ENCODE peak calls at places on chromosomes 5 and 9, in six cellular contexts. One of them, this sample, is unnamed. For H3K79me1, the result is how much of the 10 kb centered on the place peaks cover.

GRCh38 chr5:132001647-132002561 is 9.6 kb downstream of the ACSL6 start:
- DNase-seq in trophoblast cell: no peak
- DNase-seq in mesendoderm: peak
- DNase-seq in neuronal stem cell: no peak
- DNase-seq in H1: no peak
- DNase-seq in IMR-90: peak
- DNase-seq in this sample: peak

GRCh38 chr9:72524820-72525539 is 3.6 kb downstream of the TMC1 start:
- DNase-seq in IMR-90: peak
- DNase-seq in mesendoderm: peak
- DNase-seq in H1: peak
- DNase-seq in trophoblast cell: peak
- DNase-seq in neuronal stem cell: peak
- DNase-seq in this sample: peak

GRCh38 chr5:156912869-156913268 is 50.2 kb downstream of the TIMD4 start:
- DNase-seq in neuronal stem cell: no peak
- DNase-seq in mesendoderm: no peak
- DNase-seq in H1: no peak
- DNase-seq in IMR-90: no peak
- DNase-seq in trophoblast cell: no peak
- DNase-seq in this sample: no peak

GRCh38 chr5:83718195-83718825 is 2.3 kb downstream of the HAPLN1 start:
- DNase-seq in H1: no peak
- DNase-seq in IMR-90: peak
- DNase-seq in neuronal stem cell: peak
- DNase-seq in mesendoderm: peak
- DNase-seq in trophoblast cell: peak
- DNase-seq in this sample: peak

GRCh38 chr9:121992571-121993212 is 100.4 kb downstream of the TTLL11 start:
- DNase-seq in trophoblast cell: peak
- DNase-seq in neuronal stem cell: peak
- DNase-seq in IMR-90: peak
- DNase-seq in mesendoderm: peak
- DNase-seq in H1: peak
- DNase-seq in this sample: peak

GRCh38 chr5:157167219-157167621 is 1.2 kb upstream of the GARIN3 start:
- DNase-seq in neuronal stem cell: no peak
- DNase-seq in IMR-90: peak
- DNase-seq in mesendoderm: peak
- DNase-seq in trophoblast cell: no peak
- DNase-seq in H1: no peak
- DNase-seq in this sample: peak

GRCh38 chr9:14351206-14351605 is 37.3 kb upstream of the NFIB start:
- DNase-seq in H1: no peak
- DNase-seq in mesendoderm: no peak
- DNase-seq in trophoblast cell: no peak
- DNase-seq in IMR-90: no peak
- DNase-seq in neuronal stem cell: no peak
- DNase-seq in this sample: no peak

GRCh38 chr9:81827616-81828296 is 100.5 kb upstream of the SPATA31D4 start:
- DNase-seq in H1: no peak
- DNase-seq in trophoblast cell: no peak
- DNase-seq in neuronal stem cell: no peak
- DNase-seq in IMR-90: no peak
- DNase-seq in mesendoderm: no peak
- DNase-seq in this sample: no peak

GRCh38 chr5:96936431-96937221 is 746 bp downstream of the LNPEP start:
- DNase-seq in mesendoderm: peak
- DNase-seq in trophoblast cell: no peak
- DNase-seq in neuronal stem cell: peak
- DNase-seq in H1: no peak
- DNase-seq in IMR-90: peak
- DNase-seq in this sample: peak

GRCh38 chr5:131679911-131680310 is 44.9 kb upstream of the RAPGEF6 start:
- DNase-seq in H1: no peak
- DNase-seq in neuronal stem cell: no peak
- DNase-seq in IMR-90: peak
- DNase-seq in mesendoderm: no peak
- DNase-seq in trophoblast cell: no peak
- DNase-seq in this sample: peak

GRCh38 chr9:78383130-78383529 is 86.2 kb downstream of the PSAT1 start:
- DNase-seq in IMR-90: peak
- DNase-seq in neuronal stem cell: no peak
- DNase-seq in trophoblast cell: no peak
- DNase-seq in mesendoderm: no peak
- DNase-seq in H1: no peak
- DNase-seq in this sample: no peak

GRCh38 chr5:96381526-96381925 is 51.5 kb downstream of the PCSK1 start:
- DNase-seq in neuronal stem cell: no peak
- DNase-seq in trophoblast cell: no peak
- DNase-seq in H1: no peak
- DNase-seq in mesendoderm: peak
- DNase-seq in IMR-90: no peak
- DNase-seq in this sample: no peak

GRCh38 chr9:108603141-108603540 is 252.6 kb downstream of the ACTL7B start:
- DNase-seq in IMR-90: no peak
- DNase-seq in neuronal stem cell: no peak
- DNase-seq in trophoblast cell: no peak
- DNase-seq in mesendoderm: no peak
- DNase-seq in H1: no peak
- DNase-seq in this sample: no peak

GRCh38 chr5:14840624-14841023 is 31.0 kb downstream of the ANKH start:
- DNase-seq in H1: no peak
- DNase-seq in mesendoderm: no peak
- DNase-seq in IMR-90: no peak
- DNase-seq in neuronal stem cell: no peak
- DNase-seq in trophoblast cell: no peak
- DNase-seq in this sample: no peak

GRCh38 chr9:78130004-78130403 is 98.4 kb upstream of the GNAQ start:
- DNase-seq in H1: peak
- DNase-seq in neuronal stem cell: no peak
- DNase-seq in trophoblast cell: peak
- DNase-seq in IMR-90: no peak
- DNase-seq in mesendoderm: peak
- DNase-seq in this sample: no peak

GRCh38 chr9:82417501-82417900 is 428.9 kb downstream of the SPATA31D1 start:
- DNase-seq in IMR-90: no peak
- DNase-seq in trophoblast cell: no peak
- DNase-seq in mesendoderm: no peak
- DNase-seq in H1: no peak
- DNase-seq in neuronal stem cell: no peak
- DNase-seq in this sample: no peak

GRCh38 chr5:120093178-120093577 is 370.9 kb upstream of the PRR16 start:
- DNase-seq in trophoblast cell: no peak
- DNase-seq in neuronal stem cell: no peak
- DNase-seq in mesendoderm: peak
- DNase-seq in IMR-90: no peak
- DNase-seq in H1: no peak
- DNase-seq in this sample: no peak

GRCh38 chr5:151454166-151454565 is 6.8 kb downstream of the SLC36A1 start:
- DNase-seq in trophoblast cell: peak
- DNase-seq in H1: no peak
- DNase-seq in IMR-90: no peak
- DNase-seq in mesendoderm: peak
- DNase-seq in neuronal stem cell: no peak
- DNase-seq in this sample: no peak

GRCh38 chr5:134507495-134507894 is 18.0 kb upstream of the JADE2 start:
- DNase-seq in mesendoderm: no peak
- DNase-seq in trophoblast cell: peak
- DNase-seq in neuronal stem cell: no peak
- DNase-seq in H1: no peak
- DNase-seq in IMR-90: no peak
- DNase-seq in this sample: no peak

GRCh38 chr9:3980771-3981170 is 319.1 kb downstream of the GLIS3 start:
- DNase-seq in IMR-90: peak
- DNase-seq in trophoblast cell: no peak
- DNase-seq in mesendoderm: no peak
- DNase-seq in neuronal stem cell: peak
- DNase-seq in H1: no peak
- DNase-seq in this sample: peak

GRCh38 chr5:74093501-74093993 is 467.6 kb downstream of the ARHGEF28 start:
- DNase-seq in H1: no peak
- DNase-seq in IMR-90: no peak
- DNase-seq in trophoblast cell: no peak
- DNase-seq in mesendoderm: no peak
- DNase-seq in neuronal stem cell: no peak
- DNase-seq in this sample: no peak

GRCh38 chr5:82160948-82161347 is 117.2 kb downstream of the RPS23 start:
- DNase-seq in neuronal stem cell: no peak
- DNase-seq in IMR-90: no peak
- DNase-seq in trophoblast cell: no peak
- DNase-seq in H1: no peak
- DNase-seq in mesendoderm: no peak
- DNase-seq in this sample: no peak

GRCh38 chr5:42953061-42953460 is 87.1 kb downstream of the ANXA2R start:
- DNase-seq in H1: no peak
- DNase-seq in trophoblast cell: no peak
- DNase-seq in IMR-90: peak
- DNase-seq in neuronal stem cell: no peak
- DNase-seq in mesendoderm: no peak
- DNase-seq in this sample: no peak
- H3K4me3 ChIP-seq in H1: no peak
- H3K4me3 ChIP-seq in trophoblast cell: no peak
- H3K4me3 ChIP-seq in IMR-90: peak
- H3K4me3 ChIP-seq in neuronal stem cell: no peak
- H3K4me3 ChIP-seq in mesendoderm: no peak
- H3K4me3 ChIP-seq in this sample: peak

DNA sequence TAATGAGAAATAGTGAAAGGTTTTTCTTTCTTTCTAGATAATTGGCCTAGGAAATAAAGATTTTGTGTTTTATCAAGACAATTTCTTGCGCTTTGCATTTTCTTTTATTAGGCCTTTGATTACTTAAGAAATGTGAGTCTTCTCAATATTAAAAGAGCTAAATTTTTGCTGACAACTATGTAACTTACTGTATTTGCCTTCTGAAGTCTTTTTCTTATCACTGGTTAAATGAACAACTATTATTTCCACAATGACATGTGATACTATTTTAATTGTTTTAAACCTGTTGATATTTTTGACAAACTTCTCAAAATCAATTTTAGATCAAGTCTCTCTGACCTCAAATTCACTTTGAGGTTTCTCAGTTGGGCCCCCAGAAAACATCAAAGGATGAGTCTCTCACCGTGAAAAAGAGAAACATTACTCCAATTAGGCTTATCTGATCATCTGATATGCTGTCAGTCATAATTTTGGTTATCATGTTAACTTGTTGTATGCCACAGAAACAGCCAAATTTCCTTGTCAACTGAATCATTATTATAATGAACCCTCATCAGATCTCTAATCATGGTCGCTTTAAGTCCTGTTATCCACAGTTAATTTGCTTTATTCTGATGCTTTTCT is 48.8 kb downstream of the RAPGEF1 start:
- DNase-seq in mesendoderm: no peak
- DNase-seq in IMR-90: no peak
- DNase-seq in trophoblast cell: no peak
- DNase-seq in neuronal stem cell: no peak
- DNase-seq in H1: no peak
- DNase-seq in this sample: no peak
- H3K79me1 ChIP-seq in mesendoderm: under half
- H3K79me1 ChIP-seq in IMR-90: under half
- H3K79me1 ChIP-seq in trophoblast cell: under half
- H3K79me1 ChIP-seq in neuronal stem cell: under half
- H3K79me1 ChIP-seq in H1: under half
- H3K79me1 ChIP-seq in this sample: under half

GRCh38 chr9:132770775-132771310 is 100.6 kb downstream of the GTF3C4 start:
- DNase-seq in H1: no peak
- DNase-seq in mesendoderm: no peak
- DNase-seq in IMR-90: no peak
- DNase-seq in trophoblast cell: no peak
- DNase-seq in neuronal stem cell: no peak
- DNase-seq in this sample: no peak
- H3K4me3 ChIP-seq in H1: peak
- H3K4me3 ChIP-seq in mesendoderm: no peak
- H3K4me3 ChIP-seq in IMR-90: peak
- H3K4me3 ChIP-seq in trophoblast cell: peak
- H3K4me3 ChIP-seq in neuronal stem cell: peak
- H3K4me3 ChIP-seq in this sample: peak

DNA sequence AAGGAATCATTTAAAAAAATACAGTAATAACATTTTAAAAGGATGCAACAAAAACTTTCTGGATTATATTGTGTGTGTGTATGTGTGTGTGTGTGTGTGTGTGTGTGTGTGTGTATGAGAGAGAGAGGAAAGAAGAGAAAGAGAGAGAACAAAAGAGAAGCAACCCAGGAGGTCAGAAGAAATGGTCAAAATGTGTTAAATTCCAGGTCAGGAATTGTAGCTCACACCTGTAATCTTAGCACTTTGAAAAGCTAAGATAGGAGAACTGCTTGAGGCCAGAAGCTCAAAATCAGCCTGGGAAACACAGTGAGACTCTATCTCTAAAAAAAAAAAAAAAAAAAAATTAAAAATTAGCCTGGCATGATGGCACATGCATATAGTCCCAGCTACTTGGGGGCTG is 311.8 kb upstream of the CDH12 start:
- DNase-seq in neuronal stem cell: no peak
- DNase-seq in trophoblast cell: no peak
- DNase-seq in IMR-90: no peak
- DNase-seq in mesendoderm: peak
- DNase-seq in H1: no peak
- DNase-seq in this sample: no peak
- H3K79me1 ChIP-seq in neuronal stem cell: under half
- H3K79me1 ChIP-seq in trophoblast cell: under half
- H3K79me1 ChIP-seq in IMR-90: under half
- H3K79me1 ChIP-seq in mesendoderm: under half
- H3K79me1 ChIP-seq in H1: under half
- H3K79me1 ChIP-seq in this sample: under half

GRCh38 chr5:148385094-148385493 is 1.3 kb downstream of the FBXO38 start:
- DNase-seq in neuronal stem cell: no peak
- DNase-seq in H1: no peak
- DNase-seq in trophoblast cell: no peak
- DNase-seq in IMR-90: no peak
- DNase-seq in mesendoderm: no peak
- DNase-seq in this sample: no peak
- H3K4me3 ChIP-seq in neuronal stem cell: no peak
- H3K4me3 ChIP-seq in H1: no peak
- H3K4me3 ChIP-seq in trophoblast cell: no peak
- H3K4me3 ChIP-seq in IMR-90: no peak
- H3K4me3 ChIP-seq in mesendoderm: no peak
- H3K4me3 ChIP-seq in this sample: peak

This sample was measured in mesenchymal stem cell.